ENCODE peak calls at places on chromosomes 3 and 15, in eight cellular contexts. One of them, this sample, is unnamed. For H3K9me3, the result is how much of the 10 kb centered on the place peaks cover.

GRCh38 chr15:57213783-57214366 is 162.4 kb upstream of the CGNL1 start:
- DNase-seq in CD8-positive, alpha-beta memory T cell: peak
- DNase-seq in body of pancreas: no peak
- DNase-seq in esophagus squamous epithelium: no peak
- DNase-seq in ovary: no peak
- DNase-seq in left ventricle myocardium inferior: no peak
- DNase-seq in breast epithelium: no peak
- DNase-seq in IMR-90: peak
- DNase-seq in this sample: no peak

GRCh38 chr3:141707741-141708203 is 30.3 kb upstream of the RNF7 start:
- DNase-seq in CD8-positive, alpha-beta memory T cell: no peak
- DNase-seq in body of pancreas: no peak
- DNase-seq in esophagus squamous epithelium: no peak
- DNase-seq in ovary: no peak
- DNase-seq in left ventricle myocardium inferior: no peak
- DNase-seq in breast epithelium: no peak
- DNase-seq in IMR-90: peak
- DNase-seq in this sample: no peak

GRCh38 chr3:117708601-117709000 is 999.0 kb downstream of the TUSC7 start:
- DNase-seq in CD8-positive, alpha-beta memory T cell: no peak
- DNase-seq in body of pancreas: no peak
- DNase-seq in esophagus squamous epithelium: no peak
- DNase-seq in ovary: no peak
- DNase-seq in left ventricle myocardium inferior: no peak
- DNase-seq in breast epithelium: no peak
- DNase-seq in IMR-90: peak
- DNase-seq in this sample: no peak

GRCh38 chr3:112327371-112327951 is 5.5 kb upstream of the CD200 start:
- DNase-seq in CD8-positive, alpha-beta memory T cell: peak
- DNase-seq in body of pancreas: no peak
- DNase-seq in esophagus squamous epithelium: no peak
- DNase-seq in ovary: no peak
- DNase-seq in left ventricle myocardium inferior: no peak
- DNase-seq in breast epithelium: no peak
- DNase-seq in IMR-90: peak
- DNase-seq in this sample: no peak

GRCh38 chr3:126439968-126440708 is 35.6 kb downstream of the ZXDC start:
- DNase-seq in CD8-positive, alpha-beta memory T cell: no peak
- DNase-seq in body of pancreas: no peak
- DNase-seq in esophagus squamous epithelium: no peak
- DNase-seq in ovary: no peak
- DNase-seq in left ventricle myocardium inferior: no peak
- DNase-seq in breast epithelium: no peak
- DNase-seq in IMR-90: no peak
- DNase-seq in this sample: peak

GRCh38 chr3:193743702-193744047 is 150.7 kb downstream of the OPA1 start:
- DNase-seq in CD8-positive, alpha-beta memory T cell: no peak
- DNase-seq in body of pancreas: peak
- DNase-seq in esophagus squamous epithelium: no peak
- DNase-seq in ovary: no peak
- DNase-seq in left ventricle myocardium inferior: no peak
- DNase-seq in breast epithelium: no peak
- DNase-seq in IMR-90: no peak
- DNase-seq in this sample: no peak

GRCh38 chr15:76058714-76059319 is 968 bp upstream of the TMEM266 start:
- DNase-seq in CD8-positive, alpha-beta memory T cell: no peak
- DNase-seq in body of pancreas: peak
- DNase-seq in esophagus squamous epithelium: no peak
- DNase-seq in ovary: no peak
- DNase-seq in left ventricle myocardium inferior: no peak
- DNase-seq in breast epithelium: no peak
- DNase-seq in IMR-90: no peak
- DNase-seq in this sample: no peak

GRCh38 chr3:42247576-42248027 is 18.4 kb downstream of the CCK start:
- DNase-seq in CD8-positive, alpha-beta memory T cell: peak
- DNase-seq in body of pancreas: peak
- DNase-seq in esophagus squamous epithelium: no peak
- DNase-seq in ovary: no peak
- DNase-seq in left ventricle myocardium inferior: peak
- DNase-seq in breast epithelium: peak
- DNase-seq in IMR-90: peak
- DNase-seq in this sample: no peak

GRCh38 chr3:127805026-127805753 is 17.1 kb downstream of the MGLL start:
- DNase-seq in CD8-positive, alpha-beta memory T cell: no peak
- DNase-seq in body of pancreas: no peak
- DNase-seq in esophagus squamous epithelium: no peak
- DNase-seq in ovary: no peak
- DNase-seq in left ventricle myocardium inferior: no peak
- DNase-seq in breast epithelium: no peak
- DNase-seq in IMR-90: no peak
- DNase-seq in this sample: no peak

GRCh38 chr3:184598220-184598927 is 36.8 kb downstream of the EPHB3 start:
- DNase-seq in CD8-positive, alpha-beta memory T cell: no peak
- DNase-seq in body of pancreas: no peak
- DNase-seq in esophagus squamous epithelium: no peak
- DNase-seq in ovary: no peak
- DNase-seq in left ventricle myocardium inferior: no peak
- DNase-seq in breast epithelium: no peak
- DNase-seq in IMR-90: no peak
- DNase-seq in this sample: no peak

GRCh38 chr15:87793736-87794135 is 462.8 kb downstream of the NTRK3 start:
- DNase-seq in CD8-positive, alpha-beta memory T cell: no peak
- DNase-seq in body of pancreas: no peak
- DNase-seq in esophagus squamous epithelium: no peak
- DNase-seq in ovary: no peak
- DNase-seq in left ventricle myocardium inferior: no peak
- DNase-seq in breast epithelium: no peak
- DNase-seq in IMR-90: peak
- DNase-seq in this sample: no peak

GRCh38 chr3:101069796-101070195 is 76.6 kb upstream of the ABI3BP start:
- DNase-seq in CD8-positive, alpha-beta memory T cell: no peak
- DNase-seq in body of pancreas: no peak
- DNase-seq in esophagus squamous epithelium: no peak
- DNase-seq in ovary: no peak
- DNase-seq in left ventricle myocardium inferior: no peak
- DNase-seq in breast epithelium: no peak
- DNase-seq in IMR-90: peak
- DNase-seq in this sample: no peak

GRCh38 chr15:60713096-60714084 is 234.4 kb upstream of the ICE2 start:
- DNase-seq in CD8-positive, alpha-beta memory T cell: no peak
- DNase-seq in body of pancreas: no peak
- DNase-seq in esophagus squamous epithelium: no peak
- DNase-seq in ovary: no peak
- DNase-seq in left ventricle myocardium inferior: no peak
- DNase-seq in breast epithelium: no peak
- DNase-seq in IMR-90: peak
- DNase-seq in this sample: no peak

GRCh38 chr15:72685925-72686794 is at the start of the genes BBS4 and HIGD2B:
- DNase-seq in CD8-positive, alpha-beta memory T cell: peak
- DNase-seq in body of pancreas: peak
- DNase-seq in esophagus squamous epithelium: no peak
- DNase-seq in ovary: peak
- DNase-seq in left ventricle myocardium inferior: peak
- DNase-seq in breast epithelium: peak
- DNase-seq in IMR-90: peak
- DNase-seq in this sample: peak

DNA sequence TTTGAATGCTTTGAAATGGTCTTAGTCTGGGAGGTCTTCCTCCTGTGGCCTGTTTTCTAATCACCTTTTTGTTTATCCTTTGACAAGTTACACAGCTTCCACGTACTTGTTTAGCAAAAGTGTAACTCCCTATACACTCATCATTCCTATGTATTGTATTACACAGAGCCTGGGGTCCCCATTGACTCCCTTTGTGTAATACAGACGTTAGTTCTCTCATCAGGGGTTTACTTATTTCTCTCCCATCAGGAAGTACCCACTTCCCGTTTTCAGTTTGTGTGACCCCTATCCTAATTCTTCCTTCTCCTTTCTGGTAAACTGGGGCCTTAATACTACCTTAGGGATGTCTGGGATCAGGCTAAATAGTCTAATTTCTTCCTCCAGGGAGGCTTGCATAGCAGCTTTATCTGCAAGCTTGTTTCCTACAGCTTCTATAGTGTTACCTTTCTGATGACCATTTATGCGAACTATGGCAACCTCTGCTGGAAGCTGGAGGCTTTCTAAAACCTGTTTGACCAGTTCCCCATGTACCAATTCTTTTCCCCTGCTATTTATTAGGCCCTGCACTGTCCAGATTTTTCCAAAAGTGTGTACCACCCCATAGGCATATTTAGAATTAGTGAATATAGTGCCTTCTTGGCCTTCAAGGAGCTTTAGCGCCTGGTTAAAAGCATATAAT is 22.4 kb downstream of the ARL8B start:
- DNase-seq in CD8-positive, alpha-beta memory T cell: no peak
- DNase-seq in body of pancreas: no peak
- DNase-seq in esophagus squamous epithelium: no peak
- DNase-seq in ovary: no peak
- DNase-seq in left ventricle myocardium inferior: no peak
- DNase-seq in breast epithelium: no peak
- DNase-seq in IMR-90: no peak
- DNase-seq in this sample: no peak
- H3K9me3 ChIP-seq in CD8-positive, alpha-beta memory T cell: under half
- H3K9me3 ChIP-seq in body of pancreas: under half
- H3K9me3 ChIP-seq in esophagus squamous epithelium: under half
- H3K9me3 ChIP-seq in ovary: under half
- H3K9me3 ChIP-seq in left ventricle myocardium inferior: under half
- H3K9me3 ChIP-seq in breast epithelium: under half
- H3K9me3 ChIP-seq in IMR-90: under half
- H3K9me3 ChIP-seq in this sample: under half

GRCh38 chr3:61663728-61664492 is 102.5 kb downstream of the PTPRG start:
- DNase-seq in CD8-positive, alpha-beta memory T cell: no peak
- DNase-seq in body of pancreas: no peak
- DNase-seq in esophagus squamous epithelium: no peak
- DNase-seq in ovary: no peak
- DNase-seq in left ventricle myocardium inferior: no peak
- DNase-seq in breast epithelium: no peak
- DNase-seq in IMR-90: peak
- DNase-seq in this sample: no peak

GRCh38 chr3:61667417-61668213 is 106.2 kb downstream of the PTPRG start:
- DNase-seq in CD8-positive, alpha-beta memory T cell: no peak
- DNase-seq in body of pancreas: no peak
- DNase-seq in esophagus squamous epithelium: no peak
- DNase-seq in ovary: no peak
- DNase-seq in left ventricle myocardium inferior: no peak
- DNase-seq in breast epithelium: no peak
- DNase-seq in IMR-90: no peak
- DNase-seq in this sample: no peak

GRCh38 chr3:61666615-61667320 is 105.4 kb downstream of the PTPRG start:
- DNase-seq in CD8-positive, alpha-beta memory T cell: no peak
- DNase-seq in body of pancreas: no peak
- DNase-seq in esophagus squamous epithelium: no peak
- DNase-seq in ovary: no peak
- DNase-seq in left ventricle myocardium inferior: no peak
- DNase-seq in breast epithelium: no peak
- DNase-seq in IMR-90: no peak
- DNase-seq in this sample: no peak

GRCh38 chr3:61665121-61665520 is 103.8 kb downstream of the PTPRG start:
- DNase-seq in CD8-positive, alpha-beta memory T cell: no peak
- DNase-seq in body of pancreas: no peak
- DNase-seq in esophagus squamous epithelium: no peak
- DNase-seq in ovary: no peak
- DNase-seq in left ventricle myocardium inferior: no peak
- DNase-seq in breast epithelium: no peak
- DNase-seq in IMR-90: no peak
- DNase-seq in this sample: no peak

GRCh38 chr3:61666032-61666431 is 104.7 kb downstream of the PTPRG start:
- DNase-seq in CD8-positive, alpha-beta memory T cell: no peak
- DNase-seq in body of pancreas: no peak
- DNase-seq in esophagus squamous epithelium: no peak
- DNase-seq in ovary: no peak
- DNase-seq in left ventricle myocardium inferior: no peak
- DNase-seq in breast epithelium: no peak
- DNase-seq in IMR-90: no peak
- DNase-seq in this sample: no peak
- H3K9me3 ChIP-seq in CD8-positive, alpha-beta memory T cell: under half
- H3K9me3 ChIP-seq in body of pancreas: under half
- H3K9me3 ChIP-seq in esophagus squamous epithelium: under half
- H3K9me3 ChIP-seq in ovary: under half
- H3K9me3 ChIP-seq in left ventricle myocardium inferior: under half
- H3K9me3 ChIP-seq in breast epithelium: under half
- H3K9me3 ChIP-seq in IMR-90: under half
- H3K9me3 ChIP-seq in this sample: under half

DNA sequence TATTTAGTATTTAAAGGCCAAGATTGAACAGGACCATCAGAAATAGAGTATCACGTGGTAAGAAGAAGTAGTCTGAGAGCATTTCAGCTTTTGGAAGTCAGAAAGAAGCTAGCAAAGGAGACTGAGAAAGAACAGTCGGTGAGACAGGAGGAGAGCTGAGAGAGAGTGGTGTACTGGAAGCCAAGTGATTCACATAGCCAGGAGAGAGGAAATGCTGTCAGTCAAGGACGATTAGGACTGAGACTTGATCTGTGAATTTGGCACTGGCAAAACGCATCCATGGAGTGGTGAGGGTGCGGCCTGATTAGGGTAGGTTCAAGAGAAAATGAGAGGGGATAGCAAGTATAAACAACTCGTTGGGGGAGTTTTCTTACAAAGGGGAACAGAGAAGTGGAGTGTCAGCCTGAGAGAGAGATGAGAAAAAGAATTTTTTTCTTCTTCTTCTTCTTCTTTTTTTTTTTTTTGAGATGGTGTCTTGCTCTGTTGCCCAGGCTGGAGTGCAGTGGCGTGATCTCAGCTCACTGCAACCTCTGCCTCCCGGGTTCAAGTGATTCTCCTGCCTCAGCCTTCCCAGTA is 44.9 kb downstream of the CHD2 start:
- DNase-seq in CD8-positive, alpha-beta memory T cell: no peak
- DNase-seq in body of pancreas: no peak
- DNase-seq in esophagus squamous epithelium: no peak
- DNase-seq in ovary: no peak
- DNase-seq in left ventricle myocardium inferior: no peak
- DNase-seq in breast epithelium: no peak
- DNase-seq in IMR-90: no peak
- DNase-seq in this sample: no peak
- H3K9me3 ChIP-seq in CD8-positive, alpha-beta memory T cell: under half
- H3K9me3 ChIP-seq in body of pancreas: under half
- H3K9me3 ChIP-seq in esophagus squamous epithelium: under half
- H3K9me3 ChIP-seq in ovary: under half
- H3K9me3 ChIP-seq in left ventricle myocardium inferior: under half
- H3K9me3 ChIP-seq in breast epithelium: under half
- H3K9me3 ChIP-seq in IMR-90: under half
- H3K9me3 ChIP-seq in this sample: under half

DNA sequence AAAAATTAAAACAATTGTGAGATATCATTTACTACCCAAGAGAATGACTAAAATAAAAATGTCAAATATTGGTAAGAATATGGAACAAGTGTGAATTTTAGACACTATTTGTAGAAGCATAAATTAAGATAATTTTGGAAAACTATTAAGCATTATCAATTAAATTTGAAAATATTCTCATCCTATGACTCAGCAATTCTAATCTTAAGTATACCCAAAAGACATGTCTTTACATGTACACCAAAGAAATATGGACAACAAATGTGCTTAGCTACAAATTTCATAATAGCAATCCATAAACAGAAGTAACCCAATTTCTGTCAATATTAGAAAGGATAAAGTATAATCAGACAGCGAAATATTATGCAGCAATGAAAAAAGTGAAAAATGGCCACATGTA is 1032.2 kb upstream of the SEMA6D start:
- DNase-seq in CD8-positive, alpha-beta memory T cell: no peak
- DNase-seq in body of pancreas: no peak
- DNase-seq in esophagus squamous epithelium: no peak
- DNase-seq in ovary: no peak
- DNase-seq in left ventricle myocardium inferior: no peak
- DNase-seq in breast epithelium: no peak
- DNase-seq in IMR-90: no peak
- DNase-seq in this sample: no peak
- H3K9me3 ChIP-seq in CD8-positive, alpha-beta memory T cell: under half
- H3K9me3 ChIP-seq in body of pancreas: under half
- H3K9me3 ChIP-seq in esophagus squamous epithelium: under half
- H3K9me3 ChIP-seq in ovary: under half
- H3K9me3 ChIP-seq in left ventricle myocardium inferior: under half
- H3K9me3 ChIP-seq in breast epithelium: under half
- H3K9me3 ChIP-seq in IMR-90: under half
- H3K9me3 ChIP-seq in this sample: under half

This sample was measured in left lung.